ENCODE peak calls at places on chromosomes 5 and 9, in eight cellular contexts. I is IMR-90, X is uterus, Z is erythroblast, L is A549, Y is endothelial cell of umbilical vein, D is sigmoid colon, S is breast epithelium. Q is an unnamed sample.

GRCh38 chr5:56170557-56170956 is 62.6 kb downstream of the ANKRD55 start:
- DNase-seq in I (peak), X (no peak), Z (no peak), L (no peak), Y (peak), D (no peak), S (no peak), Q (no peak)

GRCh38 chr9:36191696-36192095 is 975 bp downstream of the CLTA start:
- DNase-seq in I (no peak), X (no peak), Z (peak), L (no peak), Y (peak), D (no peak), S (no peak), Q (no peak)

GRCh38 chr5:95984287-95984938 is 22.8 kb upstream of the ELL2 start:
- DNase-seq in I (peak), X (no peak), Z (no peak), L (no peak), Y (peak), D (no peak), S (no peak), Q (no peak)

GRCh38 chr5:9545959-9546851 is at the start of gene SEMA5A:
- DNase-seq in I (peak), X (peak), Z (peak), L (no peak), Y (no peak), D (peak), S (peak), Q (peak)

GRCh38 chr5:57054671-57055070 is 102.7 kb upstream of the MIER3 start:
- DNase-seq in I (no peak), X (no peak), Z (no peak), L (no peak), Y (no peak), D (no peak), S (no peak), Q (no peak)

GRCh38 chr5:98847054-98847453 is 73.6 kb downstream of the RGMB start:
- DNase-seq in I (no peak), X (no peak), Z (no peak), L (no peak), Y (no peak), D (no peak), S (no peak), Q (no peak)

GRCh38 chr5:36950586-36951457 is 74.3 kb downstream of the NIPBL start:
- DNase-seq in I (peak), X (no peak), Z (no peak), L (no peak), Y (no peak), D (no peak), S (no peak), Q (no peak)

GRCh38 chr9:105881654-105882349 is 187.5 kb downstream of the TMEM38B start:
- DNase-seq in I (peak), X (peak), Z (peak), L (peak), Y (peak), D (no peak), S (peak), Q (peak)

GRCh38 chr5:149765932-149766331 is 35.8 kb downstream of the PPARGC1B start:
- DNase-seq in I (no peak), X (no peak), Z (peak), L (peak), Y (no peak), D (no peak), S (no peak), Q (no peak)

GRCh38 chr9:22117511-22118388 is 108.6 kb upstream of the CDKN2B start:
- DNase-seq in I (peak), X (no peak), Z (no peak), L (no peak), Y (peak), D (no peak), S (no peak), Q (no peak)

GRCh38 chr9:21334603-21334968 is 618 bp downstream of the KLHL9 start:
- DNase-seq in I (peak), X (no peak), Z (no peak), L (peak), Y (no peak), D (no peak), S (no peak), Q (no peak)

GRCh38 chr9:92716557-92716956 is 46.6 kb upstream of the IPPK start:
- DNase-seq in I (peak), X (peak), Z (peak), L (peak), Y (peak), D (no peak), S (peak), Q (peak)

GRCh38 chr5:176881816-176882565 is 17.2 kb downstream of the HK3 start:
- DNase-seq in I (no peak), X (no peak), Z (no peak), L (no peak), Y (no peak), D (no peak), S (no peak), Q (no peak)

GRCh38 chr9:1535051-1535450 is 480.1 kb upstream of the SMARCA2 start:
- DNase-seq in I (no peak), X (no peak), Z (no peak), L (no peak), Y (no peak), D (no peak), S (no peak), Q (no peak)

GRCh38 chr9:37025381-37026084 is 8.5 kb downstream of the PAX5 start:
- DNase-seq in I (no peak), X (no peak), Z (no peak), L (no peak), Y (no peak), D (no peak), S (no peak), Q (no peak)

GRCh38 chr5:42811591-42812392 is at the start of gene SELENOP:
- DNase-seq in I (no peak), X (peak), Z (no peak), L (peak), Y (peak), D (peak), S (peak), Q (peak)

GRCh38 chr5:32076699-32077695 is 97.1 kb downstream of the GOLPH3 start:
- DNase-seq in I (peak), X (peak), Z (peak), L (peak), Y (peak), D (no peak), S (no peak), Q (peak)

GRCh38 chr9:110669439-110669838 is 848 bp downstream of the MUSK start:
- DNase-seq in I (no peak), X (no peak), Z (no peak), L (no peak), Y (peak), D (no peak), S (no peak), Q (no peak)

GRCh38 chr9:35920004-35920658 is 10.8 kb downstream of the SPAAR start:
- DNase-seq in I (no peak), X (peak), Z (no peak), L (no peak), Y (no peak), D (no peak), S (no peak), Q (no peak)

GRCh38 chr9:126456802-126457547 is 130.3 kb downstream of the MVB12B start:
- DNase-seq in I (no peak), X (no peak), Z (no peak), L (no peak), Y (no peak), D (no peak), S (peak), Q (no peak)

GRCh38 chr5:35902032-35902681 is 36.3 kb downstream of the CAPSL start:
- DNase-seq in I (peak), X (no peak), Z (no peak), L (no peak), Y (no peak), D (no peak), S (no peak), Q (no peak)

GRCh38 chr5:59062986-59063683 is 480.3 kb downstream of the RAB3C start:
- DNase-seq in I (no peak), X (no peak), Z (no peak), L (peak), Y (no peak), D (no peak), S (no peak), Q (no peak)

GRCh38 chr5:159003045-159004030 is 96.4 kb downstream of the EBF1 start:
- DNase-seq in I (peak), X (no peak), Z (no peak), L (peak), Y (peak), D (no peak), S (no peak), Q (no peak)

GRCh38 chr5:129631946-129632345 is 115.9 kb upstream of the MINAR2 start:
- DNase-seq in I (no peak), X (no peak), Z (no peak), L (no peak), Y (no peak), D (no peak), S (no peak), Q (no peak)

GRCh38 chr9:113184509-113184908 is 33.7 kb downstream of the SLC31A2 start:
- DNase-seq in I (peak), X (no peak), Z (peak), L (no peak), Y (no peak), D (no peak), S (no peak), Q (no peak)

GRCh38 chr5:102536323-102536928 is 37.6 kb upstream of the SLCO6A1 start:
- DNase-seq in I (peak), X (no peak), Z (peak), L (peak), Y (peak), D (no peak), S (no peak), Q (no peak)

GRCh38 chr5:83720805-83721431 is at the start of gene HAPLN1:
- DNase-seq in I (no peak), X (no peak), Z (no peak), L (no peak), Y (no peak), D (no peak), S (no peak), Q (peak)

GRCh38 chr9:86202338-86202882 is 57.0 kb downstream of the C9orf153 start:
- DNase-seq in I (peak), X (no peak), Z (peak), L (peak), Y (peak), D (no peak), S (no peak), Q (peak)

GRCh38 chr9:130197888-130198287 is 25.7 kb downstream of the NCS1 start:
- DNase-seq in I (no peak), X (no peak), Z (no peak), L (no peak), Y (no peak), D (no peak), S (no peak), Q (no peak)

GRCh38 chr5:78783434-78784130 is 135.0 kb upstream of the LHFPL2 start:
- DNase-seq in I (no peak), X (no peak), Z (no peak), L (no peak), Y (no peak), D (no peak), S (no peak), Q (no peak)

GRCh38 chr9:95087659-95088242 is 229.8 kb downstream of the FANCC start:
- DNase-seq in I (no peak), X (no peak), Z (peak), L (peak), Y (no peak), D (peak), S (peak), Q (peak)

DNA sequence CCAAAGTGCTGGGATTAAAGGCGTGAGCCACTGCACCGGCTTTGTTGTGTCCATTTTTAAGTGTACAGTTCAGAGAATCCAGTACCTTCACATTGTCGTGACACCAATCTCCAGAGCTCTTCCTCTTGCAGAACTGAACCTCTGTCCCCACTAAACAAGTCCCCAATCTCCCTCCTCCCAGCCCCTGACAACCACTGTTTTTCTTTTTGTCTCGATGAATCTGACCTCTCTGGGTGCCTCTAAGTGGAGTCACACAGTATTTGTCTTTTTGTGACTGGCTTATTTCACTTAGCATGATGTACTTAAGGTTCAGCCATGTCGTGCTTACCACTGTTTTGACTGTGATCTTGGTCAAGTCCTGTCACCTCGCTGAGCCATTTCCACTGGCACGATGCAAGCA is 1.6 kb downstream of the WDR38 start:
- DNase-seq in I (no peak), X (no peak), Z (no peak), L (no peak), Y (no peak), D (no peak), S (no peak), Q (no peak)
- TF ChIP-seq POLR2A in I (no peak), X (no peak), Z (no peak), L (no peak), Y (no peak), D (no peak), S (no peak), Q (no peak)

GRCh38 chr5:80192507-80193241 is 63.2 kb downstream of the SERINC5 start:
- DNase-seq in I (peak), X (peak), Z (no peak), L (peak), Y (no peak), D (peak), S (no peak), Q (no peak)
- TF ChIP-seq POLR2A in I (no peak), X (no peak), Z (no peak), L (no peak), Y (no peak), D (no peak), S (no peak), Q (no peak)

GRCh38 chr5:2369178-2369577 is 382.3 kb downstream of the IRX2 start:
- DNase-seq in I (no peak), X (no peak), Z (peak), L (no peak), Y (no peak), D (no peak), S (no peak), Q (no peak)

GRCh38 chr5:2373631-2374030 is 377.8 kb downstream of the IRX2 start:
- DNase-seq in I (no peak), X (no peak), Z (no peak), L (no peak), Y (no peak), D (no peak), S (no peak), Q (no peak)

GRCh38 chr5:2374703-2375102 is 376.8 kb downstream of the IRX2 start:
- DNase-seq in I (no peak), X (no peak), Z (no peak), L (no peak), Y (no peak), D (no peak), S (no peak), Q (no peak)

GRCh38 chr5:2371419-2371710 is 380.1 kb downstream of the IRX2 start:
- DNase-seq in I (no peak), X (no peak), Z (no peak), L (no peak), Y (no peak), D (no peak), S (no peak), Q (no peak)

DNA sequence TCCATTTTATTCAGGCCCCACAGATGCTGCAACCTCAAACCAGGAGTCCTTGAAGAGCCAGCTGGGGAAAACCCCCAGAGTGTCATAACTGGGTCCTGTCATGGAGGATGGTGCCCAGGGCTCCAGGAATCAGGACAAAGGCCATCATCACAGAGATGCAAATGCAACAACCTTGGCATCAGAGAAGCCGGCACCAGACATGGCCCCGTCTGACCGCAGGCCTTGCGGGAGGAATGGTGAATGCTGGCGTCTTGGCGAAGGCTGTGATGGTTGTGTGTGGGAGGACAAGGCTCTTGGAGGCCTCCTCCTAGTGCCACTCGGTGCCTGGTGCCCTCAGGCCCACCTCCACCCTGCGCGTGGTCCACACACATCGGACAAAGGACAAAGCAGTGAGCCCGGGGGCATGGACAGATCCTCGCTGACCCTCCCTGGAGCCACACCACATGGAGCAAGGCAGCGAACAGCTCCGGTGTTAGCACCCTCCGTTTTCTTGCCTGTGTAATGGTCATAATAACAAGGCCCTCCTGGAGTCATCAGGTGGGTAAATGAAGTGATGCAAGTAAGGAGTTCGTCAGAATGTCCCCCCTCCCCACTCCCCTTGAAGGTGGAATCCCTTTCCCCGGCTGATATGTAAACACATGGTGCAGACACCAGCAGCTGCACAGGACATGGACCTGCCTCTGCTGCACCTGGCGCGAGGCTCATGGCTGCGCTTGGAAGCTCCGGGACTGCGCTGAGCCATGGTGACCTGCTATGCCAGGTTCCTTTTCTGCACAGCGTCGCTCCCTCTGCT is 380.7 kb downstream of the IRX2 start:
- DNase-seq in I (no peak), X (no peak), Z (no peak), L (no peak), Y (no peak), D (no peak), S (no peak), Q (no peak)
- TF ChIP-seq POLR2A in I (no peak), X (no peak), Z (no peak), L (no peak), Y (no peak), D (no peak), S (no peak), Q (no peak)

GRCh38 chr9:133139246-133140173 is 18.5 kb upstream of the RALGDS start:
- DNase-seq in I (no peak), X (no peak), Z (no peak), L (no peak), Y (no peak), D (no peak), S (no peak), Q (no peak)
- TF ChIP-seq POLR2A in I (no peak), X (no peak), Z (no peak), L (no peak), Y (no peak), D (no peak), S (no peak), Q (no peak)

GRCh38 chr5:173312821-173313220 is 15.4 kb downstream of the STC2 start:
- DNase-seq in I (no peak), X (no peak), Z (no peak), L (no peak), Y (no peak), D (no peak), S (no peak), Q (no peak)

GRCh38 chr5:173313311-173313710 is 14.9 kb downstream of the STC2 start:
- DNase-seq in I (peak), X (no peak), Z (no peak), L (no peak), Y (no peak), D (no peak), S (peak), Q (no peak)

GRCh38 chr5:173315495-173316352 is 12.5 kb downstream of the STC2 start:
- DNase-seq in I (peak), X (peak), Z (no peak), L (no peak), Y (no peak), D (peak), S (peak), Q (no peak)

GRCh38 chr5:173316463-173317020 is 11.7 kb downstream of the STC2 start:
- DNase-seq in I (no peak), X (no peak), Z (no peak), L (no peak), Y (no peak), D (no peak), S (no peak), Q (no peak)

DNA sequence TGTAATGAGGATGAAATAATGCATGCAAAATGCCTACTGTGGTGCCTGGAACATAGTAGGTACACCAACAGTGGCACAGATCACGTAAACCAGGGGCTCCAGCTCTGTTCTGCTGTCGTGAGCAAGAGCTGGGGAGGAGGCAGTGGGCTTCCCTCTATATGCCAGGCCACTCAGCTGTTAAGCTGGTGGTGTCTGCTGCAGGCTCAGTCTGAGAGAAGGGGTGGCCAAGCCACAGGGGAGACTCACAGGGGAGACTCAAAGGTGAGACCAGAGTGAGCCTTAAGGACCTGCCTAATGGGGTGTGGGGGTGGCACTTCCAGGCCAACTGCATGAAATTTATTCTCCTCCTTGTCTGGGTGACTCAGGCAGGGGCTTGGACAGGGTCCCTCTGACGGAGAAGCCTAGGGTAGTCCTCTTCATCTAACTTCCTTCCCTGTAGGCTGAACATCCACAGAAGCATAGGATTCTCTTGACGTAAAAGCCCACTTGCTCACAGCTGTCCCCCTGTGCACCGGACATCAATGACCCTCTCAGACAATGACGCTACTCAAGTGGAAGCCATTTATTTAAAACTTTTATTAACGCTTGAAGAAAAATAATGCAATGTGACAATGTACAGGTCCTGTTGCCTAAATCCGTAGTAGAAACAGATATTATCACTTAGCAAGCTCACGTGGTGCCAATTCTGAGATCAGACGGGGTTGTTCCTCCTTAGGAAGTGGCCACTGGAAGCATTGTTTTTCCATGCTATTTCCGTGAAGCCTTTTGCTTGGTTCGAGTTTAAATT is 13.9 kb downstream of the STC2 start:
- DNase-seq in I (peak), X (no peak), Z (no peak), L (no peak), Y (no peak), D (no peak), S (no peak), Q (no peak)
- TF ChIP-seq POLR2A in I (no peak), X (no peak), Z (no peak), L (no peak), Y (peak), D (no peak), S (no peak), Q (no peak)

GRCh38 chr5:8102714-8103113 is 233.8 kb downstream of the MTRR start:
- DNase-seq in I (no peak), X (no peak), Z (no peak), L (no peak), Y (no peak), D (no peak), S (no peak), Q (no peak)

GRCh38 chr5:8094304-8094703 is 225.4 kb downstream of the MTRR start:
- DNase-seq in I (no peak), X (no peak), Z (no peak), L (no peak), Y (no peak), D (no peak), S (no peak), Q (no peak)

GRCh38 chr5:8097146-8097545 is 228.2 kb downstream of the MTRR start:
- DNase-seq in I (no peak), X (no peak), Z (no peak), L (no peak), Y (no peak), D (no peak), S (no peak), Q (no peak)

GRCh38 chr5:8093669-8094068 is 224.7 kb downstream of the MTRR start:
- DNase-seq in I (no peak), X (no peak), Z (no peak), L (no peak), Y (no peak), D (no peak), S (no peak), Q (no peak)

DNA sequence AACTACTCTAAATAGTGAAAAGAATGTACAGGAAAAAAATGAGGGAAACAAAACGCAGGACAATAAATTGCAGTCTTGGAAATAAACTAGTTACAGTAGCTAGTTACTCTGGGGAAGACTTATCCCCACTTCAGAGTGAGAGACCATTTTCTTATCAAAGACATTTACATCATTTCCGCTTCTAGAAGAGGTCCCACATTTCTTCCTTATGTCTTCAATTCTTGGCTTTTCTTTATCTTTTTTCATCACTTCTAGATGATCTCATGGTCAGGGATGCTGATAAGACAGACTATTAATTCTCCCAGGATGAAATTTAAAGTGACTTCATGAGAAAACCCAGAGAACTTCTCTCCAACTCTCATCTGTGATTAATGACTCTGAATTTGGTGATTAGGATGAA is 229.1 kb downstream of the MTRR start:
- DNase-seq in I (no peak), X (no peak), Z (no peak), L (no peak), Y (no peak), D (no peak), S (no peak), Q (no peak)
- TF ChIP-seq POLR2A in I (no peak), X (no peak), Z (no peak), L (no peak), Y (no peak), D (no peak), S (no peak), Q (no peak)